ENCODE peak calls at places on chromosome 16, in four cellular contexts. D is HepG2, A is GM23248, H is mammary epithelial cell. J is an unnamed sample.

GRCh38 chr16:85568519-85568918 is 44.6 kb upstream of the GSE1 start:
- DNase-seq in D (no peak), A (no peak), H (no peak), J (no peak)

GRCh38 chr16:7405166-7405565 is 72.5 kb downstream of the RBFOX1 start:
- DNase-seq in D (peak; percentile 46), A (no peak), H (no peak), J (no peak)

GRCh38 chr16:31474173-31474714 is 2.3 kb downstream of the TGFB1I1 start:
- DNase-seq in D (no peak), A (peak; percentile 83), H (no peak), J (no peak)

GRCh38 chr16:10037771-10038170 is 144.5 kb downstream of the GRIN2A start:
- DNase-seq in D (no peak), A (no peak), H (no peak), J (no peak)

GRCh38 chr16:90008708-90009145 is 10.5 kb downstream of the DBNDD1 start:
- DNase-seq in D (no peak), A (no peak), H (no peak), J (peak; percentile 68)

GRCh38 chr16:75402821-75403475 is 30.4 kb downstream of the CFDP1 start:
- DNase-seq in D (peak; percentile 36), A (peak; percentile 75), H (peak; percentile 14), J (peak; percentile 69)

GRCh38 chr16:67857547-67858233 is 10.2 kb upstream of the CENPT start:
- DNase-seq in D (peak; percentile 96), A (peak; percentile 99), H (peak; percentile 96), J (no peak)

GRCh38 chr16:82027629-82028035 is 7.4 kb upstream of the HSD17B2 start:
- DNase-seq in D (no peak), A (no peak), H (peak; percentile 43), J (no peak)

GRCh38 chr16:51407921-51408320 is 256.9 kb upstream of the SALL1 start:
- DNase-seq in D (no peak), A (peak; percentile 27), H (no peak), J (no peak)

DNA sequence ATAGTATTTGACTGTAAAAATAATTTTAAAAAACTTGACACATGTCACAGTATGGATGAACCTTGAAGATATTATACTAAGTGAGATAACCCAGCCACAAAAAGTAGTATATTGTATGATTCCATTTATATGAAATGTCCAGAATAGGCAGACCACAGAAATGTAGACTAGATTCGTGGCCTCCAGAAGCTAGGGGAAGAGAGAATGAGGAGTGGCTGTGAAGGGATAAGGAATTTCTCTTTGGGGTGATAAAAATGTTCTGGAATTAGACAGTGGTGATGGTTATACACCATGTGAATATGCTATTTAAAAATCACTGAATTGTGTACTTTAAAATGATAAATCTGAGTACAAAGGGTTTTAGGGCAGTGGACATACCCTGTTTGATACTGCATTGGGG is 253.1 kb upstream of the DYNLRB2 start:
- DNase-seq in D (no peak), A (no peak), H (no peak), J (no peak)
- H3K9ac ChIP-seq in D (no peak overlapping the region), A (no peak overlapping the region), H (no peak overlapping the region), J (no peak overlapping the region)

DNA sequence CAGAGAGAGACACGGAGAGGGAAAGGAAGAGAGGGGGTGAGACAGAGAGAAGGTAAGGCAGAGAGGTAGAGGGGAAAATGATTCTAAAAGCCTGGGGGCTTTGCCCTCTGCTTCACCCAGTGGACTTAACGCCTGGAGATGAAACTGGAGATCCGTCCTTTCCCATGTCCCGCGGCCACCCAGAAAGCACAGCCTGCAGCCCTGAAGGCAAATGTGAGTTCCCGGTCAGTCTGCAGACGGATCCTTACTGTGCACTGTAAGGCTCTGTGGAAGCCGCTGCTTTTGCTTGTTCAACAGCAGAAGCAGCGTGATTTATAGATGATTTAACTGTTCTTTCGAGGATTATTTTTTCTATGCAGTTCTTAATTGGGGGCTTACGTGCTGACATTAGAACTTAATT is 290.4 kb downstream of the FOXL1 start:
- DNase-seq in D (no peak), A (no peak), H (no peak), J (no peak)
- H4K20me1 ChIP-seq in D (no peaks in the 10 kb centered on the region), A (no peaks in the 10 kb centered on the region), H (no peaks in the 10 kb centered on the region), J (no peaks in the 10 kb centered on the region)

GRCh38 chr16:52547834-52548215 is 882 bp upstream of the TOX3 start:
- DNase-seq in D (no peak), A (no peak), H (no peak), J (no peak)
- H3K9ac ChIP-seq in D (peak overlapping the region; percentile 75), A (no peak overlapping the region), H (no peak overlapping the region), J (no peak overlapping the region)

GRCh38 chr16:64450170-64450569 is 671.7 kb downstream of the CDH11 start:
- DNase-seq in D (no peak), A (peak; percentile 82), H (no peak), J (no peak)
- H4K20me1 ChIP-seq in D (no peaks in the 10 kb centered on the region), A (no peaks in the 10 kb centered on the region), H (no peaks in the 10 kb centered on the region), J (no peaks in the 10 kb centered on the region)

J was measured in Karpas-422.